ENCODE peak calls at places on chromosome 14, in ten cellular contexts. Q, G, F, N, S, H, W, P, J and E are unnamed samples.

GRCh38 chr14:98437113-98437512 is 834.9 kb downstream of the BCL11B start:
- DNase-seq in Q (no peak), G (no peak), F (no peak), N (no peak), S (no peak), H (no peak), W (no peak), P (no peak), J (no peak), E (no peak)

GRCh38 chr14:105092912-105093425 is 27.7 kb upstream of the GPR132 start:
- DNase-seq in Q (no peak), G (no peak), F (no peak), N (no peak), S (peak), H (peak), W (no peak), P (no peak), J (peak), E (peak)

GRCh38 chr14:91509878-91510170 is 286 bp downstream of the PPP4R3A start:
- DNase-seq in Q (peak), G (no peak), F (no peak), N (no peak), S (no peak), H (no peak), W (no peak), P (no peak), J (no peak), E (no peak)

GRCh38 chr14:93832665-93833064 is 44.4 kb upstream of the PRIMA1 start:
- DNase-seq in Q (no peak), G (no peak), F (no peak), N (no peak), S (no peak), H (no peak), W (no peak), P (peak), J (no peak), E (no peak)

GRCh38 chr14:34081576-34082136 is 130.8 kb upstream of the EGLN3 start:
- DNase-seq in Q (no peak), G (no peak), F (peak), N (no peak), S (no peak), H (no peak), W (peak), P (peak), J (peak), E (no peak)

GRCh38 chr14:52960627-52961026 is 9.8 kb upstream of the FERMT2 start:
- DNase-seq in Q (no peak), G (no peak), F (no peak), N (no peak), S (no peak), H (no peak), W (peak), P (no peak), J (no peak), E (no peak)

GRCh38 chr14:64388533-64389243 is 535 bp downstream of the MTHFD1 start:
- DNase-seq in Q (no peak), G (peak), F (peak), N (no peak), S (no peak), H (no peak), W (peak), P (peak), J (peak), E (peak)

GRCh38 chr14:101507306-101508150 is 53.8 kb upstream of the DIO3 start:
- DNase-seq in Q (no peak), G (no peak), F (no peak), N (no peak), S (no peak), H (no peak), W (no peak), P (no peak), J (no peak), E (no peak)

GRCh38 chr14:103908580-103908979 is 19.7 kb upstream of the TDRD9 start:
- DNase-seq in Q (no peak), G (no peak), F (no peak), N (no peak), S (no peak), H (no peak), W (no peak), P (no peak), J (no peak), E (no peak)

GRCh38 chr14:56816575-56817391 is 6.5 kb upstream of the OTX2 start:
- DNase-seq in Q (no peak), G (no peak), F (no peak), N (no peak), S (no peak), H (no peak), W (no peak), P (no peak), J (no peak), E (no peak)

GRCh38 chr14:101862711-101863110 is 101.2 kb downstream of the PPP2R5C start:
- DNase-seq in Q (no peak), G (no peak), F (peak), N (no peak), S (no peak), H (no peak), W (no peak), P (no peak), J (no peak), E (no peak)

GRCh38 chr14:76768671-76769500 is 7.6 kb downstream of the VASH1 start:
- DNase-seq in Q (no peak), G (peak), F (no peak), N (no peak), S (no peak), H (no peak), W (no peak), P (no peak), J (no peak), E (no peak)

GRCh38 chr14:64736271-64737131 is 32.3 kb downstream of the PLEKHG3 start:
- DNase-seq in Q (no peak), G (no peak), F (no peak), N (no peak), S (no peak), H (no peak), W (no peak), P (no peak), J (no peak), E (no peak)

GRCh38 chr14:28083456-28083855 is 683.1 kb upstream of the FOXG1 start:
- DNase-seq in Q (no peak), G (no peak), F (peak), N (no peak), S (no peak), H (no peak), W (peak), P (no peak), J (no peak), E (no peak)

GRCh38 chr14:50666772-50667490 is 1.2 kb downstream of the SAV1 start:
- DNase-seq in Q (no peak), G (peak), F (peak), N (no peak), S (no peak), H (peak), W (peak), P (peak), J (peak), E (peak)

GRCh38 chr14:88005978-88006851 is 1.3 kb downstream of the GPR65 start:
- DNase-seq in Q (no peak), G (no peak), F (peak), N (no peak), S (peak), H (peak), W (no peak), P (no peak), J (no peak), E (no peak)

GRCh38 chr14:99628832-99629618 is 15.9 kb upstream of the HHIPL1 start:
- DNase-seq in Q (no peak), G (peak), F (peak), N (no peak), S (peak), H (peak), W (peak), P (peak), J (peak), E (peak)